ENCODE peak calls at places on chromosomes 5 and 9, in five cellular contexts. M, N, T, E and L are unnamed samples.

GRCh38 chr5:144812770-144813169 is 642.1 kb downstream of the KCTD16 start:
- DNase-seq in N (no peak), M (no peak), T (no peak), E (no peak), L (no peak)

GRCh38 chr5:150021491-150022162 is 21.1 kb downstream of the HMGXB3 start:
- DNase-seq in N (no peak), E (peak; percentile 68), T (no peak), M (no peak), L (peak; percentile 57)

GRCh38 chr9:98974106-98974505 is 30.4 kb downstream of the COL15A1 start:
- DNase-seq in E (peak; percentile 67), T (no peak), N (no peak), M (no peak), L (no peak)

GRCh38 chr5:74492230-74492629 is 148.3 kb downstream of the ENC1 start:
- DNase-seq in E (no peak), T (no peak), N (no peak), M (no peak), L (no peak)

GRCh38 chr5:77635617-77636422 is 2.7 kb downstream of the OTP start:
- DNase-seq in N (no peak), T (no peak), M (no peak), E (no peak), L (no peak)

GRCh38 chr5:171336486-171337206 is 27.6 kb downstream of the TLX3 start:
- DNase-seq in M (peak; percentile 39), E (peak; percentile 47), N (no peak), T (peak; percentile 20), L (no peak)

GRCh38 chr9:32502459-32502858 is 23.5 kb downstream of the RIGI start:
- DNase-seq in M (no peak), N (no peak), T (no peak), E (no peak), L (no peak)

GRCh38 chr9:75229605-75230332 is 141.5 kb downstream of the OSTF1 start:
- DNase-seq in E (peak; percentile 94), T (peak; percentile 77), M (peak; percentile 70), N (no peak), L (peak; percentile 46)

GRCh38 chr5:75010838-75011237 is 41.5 kb downstream of the GCNT4 start:
- DNase-seq in M (no peak), T (no peak), N (no peak), E (no peak), L (no peak)

GRCh38 chr9:20512636-20513035 is 109.7 kb downstream of the MLLT3 start:
- DNase-seq in T (no peak), E (no peak), M (no peak), N (no peak), L (no peak)

GRCh38 chr5:131525805-131526204 is 109.2 kb downstream of the RAPGEF6 start:
- DNase-seq in T (no peak), M (no peak), N (no peak), E (no peak), L (no peak)

GRCh38 chr5:3517331-3517730 is 78.3 kb upstream of the IRX1 start:
- DNase-seq in M (no peak), N (no peak), T (no peak), E (no peak), L (no peak)

GRCh38 chr9:86549434-86549833 is 195.2 kb upstream of the TUT7 start:
- DNase-seq in N (no peak), M (no peak), T (no peak), E (no peak), L (no peak)

GRCh38 chr9:76650692-76651091 is 113.5 kb upstream of the PCA3 start:
- DNase-seq in N (no peak), E (no peak), T (no peak), M (no peak), L (no peak)

GRCh38 chr9:89387970-89388867 is 69.9 kb downstream of the SECISBP2 start:
- DNase-seq in M (no peak), N (peak; percentile 41), T (peak; percentile 37), E (peak; percentile 76), L (peak; percentile 90)

GRCh38 chr5:1511037-1511436 is 12.7 kb downstream of the LPCAT1 start:
- DNase-seq in E (peak; percentile 55), M (peak; percentile 17), T (peak; percentile 7), N (peak; percentile 5), L (peak; percentile 79)

GRCh38 chr5:66829826-66830225 is 233.6 kb downstream of the MAST4 start:
- DNase-seq in M (no peak), E (no peak), N (no peak), T (no peak), L (no peak)

GRCh38 chr9:136997355-136997754 is 987 bp upstream of the CLIC3 start:
- DNase-seq in E (no peak), N (no peak), T (no peak), M (no peak), L (no peak)
- H3K4me3 ChIP-seq in E (no peak overlapping the region), N (no peak overlapping the region), T (no peak overlapping the region), M (no peak overlapping the region), L (peak overlapping the region; percentile 26)

GRCh38 chr9:108394726-108395125 is 461.1 kb downstream of the ACTL7B start:
- DNase-seq in E (no peak), N (no peak), T (no peak), M (no peak), L (no peak)
- TF ChIP-seq CTCF in E (no peak), N (no peak), T (no peak), M (no peak), L (no peak)

GRCh38 chr5:35133186-35133585 is 85.4 kb upstream of the AGXT2 start:
- DNase-seq in T (no peak), E (no peak), N (no peak), M (no peak), L (no peak)
- H3K4me1 ChIP-seq in T (peaks cover 6% of the 10 kb centered on the region), E (no peaks in the 10 kb centered on the region), N (no peaks in the 10 kb centered on the region), M (peaks cover 8% of the 10 kb centered on the region), L (no peaks in the 10 kb centered on the region)

GRCh38 chr5:123813937-123814624 is 302.1 kb downstream of the CSNK1G3 start:
- DNase-seq in E (no peak), N (no peak), T (no peak), M (no peak), L (no peak)
- H3K4me3 ChIP-seq in E (no peak overlapping the region), N (no peak overlapping the region), T (no peak overlapping the region), M (no peak overlapping the region), L (no peak overlapping the region)

GRCh38 chr5:173547579-173547978 is 68.9 kb downstream of the BOD1 start:
- DNase-seq in E (no peak), M (no peak), T (no peak), N (no peak), L (no peak)
- TF ChIP-seq CTCF in E (no peak), M (no peak), T (no peak), N (no peak), L (no peak)

DNA sequence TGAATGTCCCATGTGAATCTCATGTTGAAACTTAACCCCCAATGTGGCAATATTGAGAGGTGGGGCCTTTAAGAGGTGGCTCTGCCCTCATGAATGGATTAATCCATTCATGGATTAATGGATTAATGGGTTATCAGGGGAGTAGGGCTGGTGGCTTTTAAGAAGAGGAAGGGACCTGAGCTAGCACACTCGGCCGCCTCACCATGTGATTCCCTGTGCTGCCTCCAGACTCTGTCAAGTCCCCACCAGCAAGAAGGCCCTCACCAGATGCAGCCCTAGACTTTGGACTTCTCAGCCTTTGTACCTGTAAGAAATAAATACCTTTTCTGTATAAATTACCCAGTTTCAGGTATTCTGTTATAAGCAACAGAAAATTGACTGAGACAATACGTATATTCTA is 272.2 kb upstream of the DMRT1 start:
- DNase-seq in E (no peak), T (no peak), N (no peak), M (no peak), L (no peak)
- H3K4me1 ChIP-seq in E (no peaks in the 10 kb centered on the region), T (peaks cover 25% of the 10 kb centered on the region), N (no peaks in the 10 kb centered on the region), M (peaks cover 4% of the 10 kb centered on the region), L (no peaks in the 10 kb centered on the region)

GRCh38 chr5:134098690-134099089 is 15.8 kb upstream of the TCF7 start:
- DNase-seq in E (no peak), M (no peak), N (no peak), T (no peak), L (no peak)

GRCh38 chr5:134101686-134102439 is 12.6 kb upstream of the TCF7 start:
- DNase-seq in E (no peak), T (peak; percentile 64), M (peak; percentile 81), N (no peak), L (peak; percentile 58)

GRCh38 chr5:134099939-134100282 is 14.6 kb upstream of the TCF7 start:
- DNase-seq in T (no peak), N (no peak), E (no peak), M (no peak), L (no peak)

GRCh38 chr5:134099288-134099872 is 15.1 kb upstream of the TCF7 start:
- DNase-seq in E (no peak), M (no peak), N (no peak), T (no peak), L (no peak)

GRCh38 chr5:134100283-134101011 is 14.0 kb upstream of the TCF7 start:
- DNase-seq in E (no peak), T (peak; percentile 70), N (no peak), M (peak; percentile 51), L (no peak)
- H3K4me3 ChIP-seq in E (no peak overlapping the region), T (no peak overlapping the region), N (no peak overlapping the region), M (no peak overlapping the region), L (no peak overlapping the region)

DNA sequence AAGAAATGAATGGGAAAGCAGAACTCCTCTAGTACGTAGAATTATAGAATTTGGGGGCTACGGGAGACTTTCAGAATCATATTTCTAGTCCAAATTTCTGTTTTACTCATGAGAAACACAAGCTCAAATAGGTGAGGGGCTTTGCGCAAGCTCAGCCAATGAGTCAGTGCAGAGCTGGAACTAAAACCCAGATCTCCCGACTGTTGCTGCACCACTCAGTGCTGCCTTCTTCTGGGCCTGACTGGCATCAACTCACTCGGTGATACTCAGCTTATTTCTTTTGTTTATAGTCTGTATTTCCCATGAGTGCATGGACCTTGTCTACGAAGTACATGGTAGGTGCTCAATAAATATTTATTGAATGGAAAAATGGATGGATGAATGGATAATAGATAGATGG is 280.2 kb downstream of the CDK5RAP2 start:
- DNase-seq in T (no peak), E (no peak), N (no peak), M (no peak), L (no peak)
- TF ChIP-seq CTCF in T (no peak), E (no peak), N (no peak), M (no peak), L (no peak)